ENCODE peak calls at places on chromosomes 5 and 9, in nine cellular contexts. W is endothelial cell; R is SJSA1; U is HFFc6; C is fibroblast of gingiva; J is stimulated activated naive B cell treated with anti-CD40 and anti-IgM and Interleukin-4, amounts not matched to agents 10 μg/mL and 1 μg/mL and 100 μg/mL, for 72 hours; L is A549; Q is fibroblast of lung; F is AG08395. T is an unnamed sample.

GRCh38 chr9:101628173-101628572 is 33.4 kb upstream of the PPP3R2 start:
- DNase-seq in C (no peak), Q (peak; percentile 8), J (no peak), R (no peak), U (no peak), W (peak; percentile 43), F (no peak), L (no peak), T (no peak)

GRCh38 chr5:113330533-113331200 is 104.1 kb downstream of the TSSK1B start:
- DNase-seq in C (peak; percentile 87), R (peak; percentile 66), U (peak; percentile 6), W (no peak), J (no peak), F (peak; percentile 53), Q (peak; percentile 60), L (peak; percentile 20), T (no peak)

GRCh38 chr9:126309427-126310179 is 17.0 kb upstream of the MVB12B start:
- DNase-seq in J (no peak), Q (no peak), C (no peak), W (no peak), F (no peak), U (no peak), L (no peak), R (no peak), T (no peak)

GRCh38 chr9:93127395-93127911 is 6.6 kb downstream of the NINJ1 start:
- DNase-seq in L (no peak), U (no peak), Q (peak; percentile 36), F (peak; percentile 12), J (no peak), R (no peak), W (no peak), C (peak; percentile 53), T (no peak)

GRCh38 chr5:14143843-14144585 is 872 bp downstream of the TRIO start:
- DNase-seq in R (peak; percentile 49), Q (no peak), U (no peak), L (no peak), F (no peak), J (peak; percentile 59), W (peak; percentile 43), C (peak; percentile 48), T (no peak)

GRCh38 chr5:73564644-73565165 is 734 bp downstream of the ANKRA2 start:
- DNase-seq in U (no peak), F (no peak), L (no peak), W (no peak), R (no peak), C (no peak), J (no peak), Q (peak; percentile 31), T (no peak)

GRCh38 chr5:10157085-10157669 is 92.5 kb downstream of the ATPSCKMT start:
- DNase-seq in U (no peak), L (no peak), R (no peak), W (no peak), C (no peak), Q (no peak), J (no peak), F (no peak), T (no peak)

GRCh38 chr9:14479187-14479586 is 165.2 kb upstream of the NFIB start:
- DNase-seq in R (no peak), J (no peak), W (no peak), F (no peak), Q (no peak), L (no peak), U (no peak), C (no peak), T (no peak)

T was measured in fibroblast of the conjunctiva.